ENCODE peak calls at places on chromosomes 7 and 10, in ten cellular contexts. X is spleen, K is tibial nerve, B is prostate gland, R is ovary, E is uterus, A is body of pancreas, Q is stomach, V is IMR-90, C is A549. F is an unnamed sample.

GRCh38 chr10:91590904-91591791 is 41.7 kb downstream of the PPP1R3C start:
- DNase-seq in X (no peak), K (no peak), B (no peak), R (peak; percentile 66), E (peak; percentile 76), A (peak; percentile 77), Q (peak; percentile 51), V (peak; percentile 93), C (peak; percentile 91), F (peak; percentile 43)

GRCh38 chr10:122445904-122446303 is 8.5 kb upstream of the ARMS2 start:
- DNase-seq in X (no peak), K (no peak), B (no peak), R (no peak), E (no peak), A (no peak), Q (no peak), V (no peak), C (no peak), F (no peak)

GRCh38 chr10:50550291-50550839 is 73.4 kb downstream of the SGMS1 start:
- DNase-seq in X (no peak), K (no peak), B (no peak), R (peak; percentile 50), E (no peak), A (peak; percentile 68), Q (peak; percentile 67), V (peak; percentile 18), C (no peak), F (peak; percentile 57)

GRCh38 chr7:24192053-24192452 is 91.9 kb upstream of the NPY start:
- DNase-seq in X (no peak), K (no peak), B (no peak), R (no peak), E (no peak), A (no peak), Q (no peak), V (peak; percentile 5), C (no peak), F (no peak)

GRCh38 chr10:78712147-78712546 is 356.6 kb upstream of the ZMIZ1 start:
- DNase-seq in X (no peak), K (no peak), B (no peak), R (no peak), E (no peak), A (no peak), Q (no peak), V (no peak), C (peak; percentile 6), F (no peak)

GRCh38 chr7:37901890-37902524 is 14.6 kb downstream of the SFRP4 start:
- DNase-seq in X (no peak), K (no peak), B (no peak), R (no peak), E (no peak), A (no peak), Q (no peak), V (peak; percentile 4), C (peak; percentile 82), F (no peak)

GRCh38 chr7:31408120-31408729 is 67.7 kb upstream of the NEUROD6 start:
- DNase-seq in X (no peak), K (no peak), B (peak; percentile 29), R (no peak), E (no peak), A (no peak), Q (no peak), V (peak; percentile 2), C (peak; percentile 94), F (no peak)

GRCh38 chr10:89602919-89603318 is 42.1 kb downstream of the PANK1 start:
- DNase-seq in X (no peak), K (no peak), B (no peak), R (no peak), E (no peak), A (no peak), Q (no peak), V (no peak), C (no peak), F (no peak)

GRCh38 chr10:114615600-114616007 is 42.5 kb downstream of the ABLIM1 start:
- DNase-seq in X (no peak), K (no peak), B (no peak), R (no peak), E (no peak), A (no peak), Q (no peak), V (no peak), C (no peak), F (no peak)

GRCh38 chr7:144148224-144148827 is 25.4 kb downstream of the OR2A14 start:
- DNase-seq in X (no peak), K (no peak), B (no peak), R (no peak), E (no peak), A (no peak), Q (no peak), V (no peak), C (no peak), F (no peak)

GRCh38 chr7:84331665-84332064 is 137.1 kb upstream of the SEMA3A start:
- DNase-seq in X (no peak), K (no peak), B (no peak), R (no peak), E (no peak), A (no peak), Q (no peak), V (peak; percentile 16), C (no peak), F (no peak)

GRCh38 chr7:81852701-81853100 is 82.9 kb upstream of the HGF start:
- DNase-seq in X (no peak), K (no peak), B (no peak), R (no peak), E (no peak), A (no peak), Q (no peak), V (no peak), C (no peak), F (no peak)

GRCh38 chr10:16986082-16986405 is 143.6 kb downstream of the CUBN start:
- DNase-seq in X (no peak), K (no peak), B (no peak), R (no peak), E (no peak), A (no peak), Q (no peak), V (no peak), C (no peak), F (no peak)

GRCh38 chr7:1667566-1668485 is 2.3 kb upstream of the ELFN1 start:
- DNase-seq in X (peak; percentile 58), K (no peak), B (no peak), R (no peak), E (peak; percentile 10), A (peak; percentile 14), Q (no peak), V (no peak), C (no peak), F (no peak)

GRCh38 chr10:73042130-73042529 is 54.5 kb downstream of the P4HA1 start:
- DNase-seq in X (no peak), K (no peak), B (no peak), R (no peak), E (no peak), A (no peak), Q (no peak), V (no peak), C (no peak), F (no peak)

GRCh38 chr10:73044378-73045285 is 52.0 kb downstream of the P4HA1 start:
- DNase-seq in X (no peak), K (no peak), B (no peak), R (no peak), E (no peak), A (no peak), Q (no peak), V (peak; percentile 94), C (peak; percentile 64), F (no peak)

GRCh38 chr10:73039635-73040034 is 57.0 kb downstream of the P4HA1 start:
- DNase-seq in X (no peak), K (no peak), B (no peak), R (no peak), E (no peak), A (no peak), Q (no peak), V (peak; percentile 84), C (no peak), F (no peak)

GRCh38 chr10:73043319-73043718 is 53.3 kb downstream of the P4HA1 start:
- DNase-seq in X (no peak), K (no peak), B (no peak), R (no peak), E (no peak), A (no peak), Q (no peak), V (no peak), C (no peak), F (no peak)

DNA sequence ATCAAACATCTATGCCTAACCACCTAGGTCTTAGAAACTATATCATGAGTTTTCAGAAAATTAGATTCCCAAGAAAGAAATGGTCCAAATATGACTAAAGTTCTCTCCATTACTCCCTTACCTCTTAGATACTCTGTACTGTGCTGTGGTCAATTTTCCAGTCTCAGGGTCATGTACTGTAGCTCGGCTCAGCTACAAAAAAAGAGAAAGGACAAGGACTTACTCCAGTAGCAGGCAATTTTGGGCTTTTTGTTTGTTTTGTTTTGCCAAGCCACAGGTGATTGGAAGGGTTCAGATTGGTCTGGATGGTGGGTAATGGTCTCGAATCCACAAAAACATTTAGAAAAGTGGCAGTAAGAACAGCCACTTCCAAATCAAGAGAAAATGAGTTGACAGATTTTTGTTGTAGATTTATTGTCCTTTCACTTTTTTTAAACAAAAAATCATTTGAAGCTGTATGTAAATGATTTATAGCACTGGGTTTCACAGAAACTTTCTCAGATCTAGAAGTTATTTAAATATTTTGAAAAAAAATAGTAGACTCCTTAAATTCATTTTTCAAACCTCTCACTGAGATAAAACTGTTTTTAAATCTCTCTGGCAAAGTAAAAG is 52.8 kb downstream of the P4HA1 start:
- DNase-seq in X (no peak), K (no peak), B (no peak), R (no peak), E (no peak), A (no peak), Q (no peak), V (no peak), C (no peak), F (no peak)
- H3K4me3 ChIP-seq in X (no peak overlapping the region), K (no peak overlapping the region), B (no peak overlapping the region), R (no peak overlapping the region), E (no peak overlapping the region), A (no peak overlapping the region), Q (no peak overlapping the region), V (no peak overlapping the region), C (no peak overlapping the region), F (no peak overlapping the region)

GRCh38 chr10:9848278-9848677 is 1169.4 kb upstream of the CELF2 start:
- DNase-seq in X (no peak), K (no peak), B (no peak), R (no peak), E (no peak), A (no peak), Q (no peak), V (no peak), C (no peak), F (no peak)
- H3K9me3 ChIP-seq in X (peaks cover 41% of the 10 kb centered on the region), K (peaks cover 7% of the 10 kb centered on the region), B (no peaks in the 10 kb centered on the region), R (no peaks in the 10 kb centered on the region), E (no peaks in the 10 kb centered on the region), A (no peaks in the 10 kb centered on the region), Q (peaks cover 37% of the 10 kb centered on the region), V (peaks cover 5% of the 10 kb centered on the region), C (peaks cover 3% of the 10 kb centered on the region), F (no peaks in the 10 kb centered on the region)

GRCh38 chr7:55132890-55133551 is 114.2 kb downstream of the EGFR start:
- DNase-seq in X (no peak), K (peak; percentile 69), B (no peak), R (no peak), E (peak; percentile 77), A (no peak), Q (peak; percentile 65), V (peak; percentile 100), C (peak; percentile 91), F (peak; percentile 53)
- TF ChIP-seq POLR2A in X (no peak), K (no peak), B (no peak), R (no peak), E (no peak), A (no peak), Q (no peak), V (peak; percentile 43), C (no peak), F (no peak)

GRCh38 chr10:14676732-14677131 is 98.0 kb downstream of the FAM107B start:
- DNase-seq in X (no peak), K (no peak), B (no peak), R (no peak), E (no peak), A (no peak), Q (no peak), V (no peak), C (no peak), F (no peak)
- H3K4me3 ChIP-seq in X (no peak overlapping the region), K (no peak overlapping the region), B (no peak overlapping the region), R (no peak overlapping the region), E (no peak overlapping the region), A (no peak overlapping the region), Q (no peak overlapping the region), V (no peak overlapping the region), C (no peak overlapping the region), F (no peak overlapping the region)